ENCODE peak calls at places on chromosomes 7 and 10, in ten cellular contexts. B, P, Z, N, C, A, O, S, V and M are unnamed samples.

GRCh38 chr7:142782922-142783900 is 12.4 kb downstream of the PRSS2 start:
- DNase-seq in B (peak; percentile 95), P (peak; percentile 89), Z (peak; percentile 97), N (peak; percentile 81), C (peak; percentile 62), A (peak; percentile 86), O (peak; percentile 60), S (peak; percentile 88), V (peak; percentile 63), M (peak; percentile 59)

GRCh38 chr10:125001313-125002043 is 59.6 kb downstream of the ZRANB1 start:
- DNase-seq in B (no peak), P (no peak), Z (no peak), N (no peak), C (no peak), A (no peak), O (no peak), S (no peak), V (no peak), M (no peak)

GRCh38 chr10:132202070-132202970 is 15.6 kb downstream of the DPYSL4 start:
- DNase-seq in B (no peak), P (no peak), Z (no peak), N (no peak), C (no peak), A (no peak), O (no peak), S (no peak), V (no peak), M (no peak)

GRCh38 chr7:134782121-134782623 is 2.7 kb downstream of the CALD1 start:
- DNase-seq in B (peak; percentile 66), P (no peak), Z (peak; percentile 38), N (no peak), C (no peak), A (no peak), O (no peak), S (no peak), V (no peak), M (no peak)

GRCh38 chr10:32348297-32349198 is 1.6 kb upstream of the EPC1 start:
- DNase-seq in B (no peak), P (no peak), Z (no peak), N (no peak), C (no peak), A (no peak), O (no peak), S (no peak), V (no peak), M (no peak)

GRCh38 chr10:22340362-22341189 is 4.7 kb upstream of the SPAG6 start:
- DNase-seq in B (peak; percentile 88), P (peak; percentile 74), Z (peak; percentile 71), N (peak; percentile 60), C (peak; percentile 64), A (peak; percentile 63), O (peak; percentile 38), S (peak; percentile 77), V (peak; percentile 57), M (no peak)

GRCh38 chr7:44220732-44221131 is 20.0 kb downstream of the YKT6 start:
- DNase-seq in B (no peak), P (no peak), Z (no peak), N (no peak), C (no peak), A (no peak), O (no peak), S (no peak), V (no peak), M (no peak)

GRCh38 chr10:58063854-58064480 is 203.7 kb downstream of the IPMK start:
- DNase-seq in B (no peak), P (no peak), Z (peak; percentile 22), N (no peak), C (no peak), A (no peak), O (no peak), S (no peak), V (no peak), M (no peak)

GRCh38 chr7:27900006-27900405 is 160.0 kb downstream of the TAX1BP1 start:
- DNase-seq in B (no peak), P (no peak), Z (no peak), N (no peak), C (no peak), A (no peak), O (no peak), S (no peak), V (no peak), M (no peak)

GRCh38 chr7:22732556-22733126 is 5.6 kb downstream of the IL6 start:
- DNase-seq in B (peak; percentile 52), P (no peak), Z (peak; percentile 42), N (no peak), C (no peak), A (no peak), O (no peak), S (no peak), V (no peak), M (no peak)

GRCh38 chr10:60564475-60564874 is 174.8 kb upstream of the ANK3 start:
- DNase-seq in B (no peak), P (no peak), Z (no peak), N (no peak), C (no peak), A (no peak), O (no peak), S (no peak), V (no peak), M (no peak)

GRCh38 chr10:119206603-119207366 is 586 bp upstream of the GRK5 start:
- DNase-seq in B (peak; percentile 83), P (peak; percentile 78), Z (peak; percentile 78), N (peak; percentile 75), C (peak; percentile 58), A (peak; percentile 62), O (peak; percentile 59), S (peak; percentile 73), V (no peak), M (peak; percentile 65)

GRCh38 chr10:30775779-30776591 is 146.4 kb upstream of the LYZL2 start:
- DNase-seq in B (peak; percentile 81), P (no peak), Z (peak; percentile 41), N (no peak), C (no peak), A (no peak), O (no peak), S (no peak), V (no peak), M (no peak)

GRCh38 chr10:112332509-112333228 is 41.2 kb upstream of the ACSL5 start:
- DNase-seq in B (peak; percentile 21), P (no peak), Z (peak; percentile 19), N (no peak), C (no peak), A (no peak), O (no peak), S (no peak), V (no peak), M (no peak)

GRCh38 chr7:148927141-148927540 is 43.0 kb upstream of the EZH2 start:
- DNase-seq in B (peak; percentile 5), P (no peak), Z (no peak), N (no peak), C (no peak), A (no peak), O (no peak), S (no peak), V (no peak), M (no peak)

GRCh38 chr10:101006593-101007098 is 7.0 kb downstream of the LZTS2 start:
- DNase-seq in B (no peak), P (no peak), Z (no peak), N (peak; percentile 46), C (no peak), A (no peak), O (no peak), S (no peak), V (no peak), M (no peak)

GRCh38 chr7:137774793-137775201 is 72.0 kb downstream of the DGKI start:
- DNase-seq in B (no peak), P (no peak), Z (peak; percentile 54), N (no peak), C (no peak), A (peak; percentile 5), O (no peak), S (no peak), V (no peak), M (no peak)

GRCh38 chr10:31112961-31113360 is 81.3 kb upstream of the ZNF438 start:
- DNase-seq in B (no peak), P (no peak), Z (no peak), N (no peak), C (no peak), A (no peak), O (no peak), S (no peak), V (no peak), M (no peak)

GRCh38 chr7:75969704-75970498 is 24.5 kb downstream of the TMEM120A start:
- DNase-seq in B (no peak), P (no peak), Z (no peak), N (no peak), C (no peak), A (no peak), O (no peak), S (no peak), V (no peak), M (no peak)

GRCh38 chr7:16813232-16813616 is 8.4 kb upstream of the AGR2 start:
- DNase-seq in B (no peak), P (no peak), Z (peak; percentile 8), N (no peak), C (no peak), A (no peak), O (no peak), S (no peak), V (no peak), M (no peak)

GRCh38 chr7:55199418-55199817 is 165.7 kb upstream of the LANCL2 start:
- DNase-seq in B (no peak), P (no peak), Z (no peak), N (no peak), C (no peak), A (no peak), O (no peak), S (no peak), V (no peak), M (no peak)

GRCh38 chr10:21497177-21497807 is 28.2 kb downstream of the SKIDA1 start:
- DNase-seq in B (peak; percentile 90), P (peak; percentile 77), Z (peak; percentile 92), N (peak; percentile 85), C (peak; percentile 87), A (peak; percentile 41), O (no peak), S (no peak), V (no peak), M (no peak)

GRCh38 chr7:12749069-12749468 is 61.6 kb downstream of the ARL4A start:
- DNase-seq in B (no peak), P (no peak), Z (no peak), N (no peak), C (no peak), A (no peak), O (no peak), S (no peak), V (no peak), M (no peak)

GRCh38 chr7:107152011-107152410 is 16.8 kb upstream of the HBP1 start:
- DNase-seq in B (peak; percentile 28), P (no peak), Z (peak; percentile 49), N (no peak), C (no peak), A (no peak), O (no peak), S (no peak), V (no peak), M (no peak)

GRCh38 chr10:48233643-48234042 is 40.9 kb downstream of the FRMPD2 start:
- DNase-seq in B (no peak), P (no peak), Z (no peak), N (no peak), C (no peak), A (no peak), O (no peak), S (no peak), V (no peak), M (no peak)